ENCODE peak calls at places on chromosomes 1 and 21, in eight cellular contexts. F is HFFc6; W is heart right ventricle; G is caudate nucleus; X is KBM-7; V is ascending aorta; E is NCI-H524 treated with DMSO at 0.1 percent for 48 hours; N is stimulated activated naive CD4-positive, alpha-beta T cell treated with Interleukin-2 at 50 U/mL for 16 hours. C is an unnamed sample.

GRCh38 chr1:204131978-204132377 is 19.9 kb downstream of the ETNK2 start:
- DNase-seq in G (no peak), F (no peak), N (no peak), X (no peak), E (no peak), V (no peak), W (no peak), C (no peak)

GRCh38 chr21:42262826-42263225 is 43.9 kb downstream of the ABCG1 start:
- DNase-seq in N (no peak), V (peak; percentile 31), X (no peak), E (no peak), G (no peak), F (no peak), W (peak; percentile 81), C (peak; percentile 83)

GRCh38 chr21:46049890-46050650 is 47.8 kb upstream of the COL6A2 start:
- DNase-seq in F (no peak), V (no peak), X (no peak), E (no peak), N (no peak), W (no peak), G (no peak), C (no peak)

GRCh38 chr1:220157738-220158137 is 63.8 kb downstream of the IARS2 start:
- DNase-seq in G (no peak), F (no peak), W (no peak), X (no peak), V (no peak), N (no peak), E (no peak), C (no peak)

GRCh38 chr1:37792943-37793686 is 532 bp upstream of the MANEAL start:
- DNase-seq in E (no peak), N (no peak), X (no peak), W (no peak), V (no peak), G (no peak), F (no peak), C (no peak)

GRCh38 chr1:244319283-244320132 is 132.2 kb downstream of the ADSS2 start:
- DNase-seq in E (no peak), N (peak; percentile 39), X (peak; percentile 91), W (no peak), G (no peak), F (peak; percentile 73), V (no peak), C (no peak)

GRCh38 chr21:27339902-27340301 is 373.0 kb upstream of the ADAMTS5 start:
- DNase-seq in X (no peak), F (no peak), W (no peak), E (no peak), V (no peak), N (no peak), G (no peak), C (no peak)

GRCh38 chr1:181104790-181105133 is 16.3 kb downstream of the IER5 start:
- DNase-seq in G (no peak), W (no peak), E (no peak), N (peak; percentile 29), V (no peak), X (no peak), F (no peak), C (peak; percentile 59)

GRCh38 chr1:226335653-226336052 is 26.7 kb upstream of the LIN9 start:
- DNase-seq in V (no peak), X (no peak), G (no peak), F (no peak), N (no peak), E (no peak), W (no peak), C (no peak)

GRCh38 chr1:227938276-227938675 is 9.5 kb downstream of the WNT9A start:
- DNase-seq in G (no peak), X (no peak), N (no peak), W (no peak), V (no peak), E (no peak), F (no peak), C (no peak)

GRCh38 chr1:241934181-241934815 is 23.3 kb upstream of the BECN2 start:
- DNase-seq in E (no peak), F (no peak), N (no peak), G (no peak), X (no peak), V (no peak), W (no peak), C (no peak)

GRCh38 chr1:121566346-121566745 is 381.6 kb downstream of the SRGAP2C start:
- DNase-seq in E (no peak), N (no peak), G (no peak), F (no peak), W (no peak), X (no peak), V (no peak), C (no peak)

GRCh38 chr1:29291756-29292155 is 55.4 kb downstream of the PTPRU start:
- DNase-seq in V (no peak), E (no peak), G (no peak), F (no peak), X (no peak), N (no peak), W (no peak), C (no peak)

GRCh38 chr21:20739421-20739820 is 258.8 kb upstream of the NCAM2 start:
- DNase-seq in X (peak; percentile 55), N (no peak), V (no peak), W (no peak), F (no peak), G (no peak), E (no peak), C (no peak)

GRCh38 chr1:59357645-59358044 is 60.8 kb downstream of the FGGY start:
- DNase-seq in N (no peak), F (no peak), X (no peak), V (no peak), G (no peak), E (no peak), W (no peak), C (no peak)

GRCh38 chr1:56477164-56478111 is 101.9 kb downstream of the PLPP3 start:
- DNase-seq in W (peak; percentile 73), N (no peak), X (no peak), F (no peak), E (no peak), V (no peak), G (peak; percentile 48), C (peak; percentile 76)

GRCh38 chr1:204153667-204154066 is 1.8 kb upstream of the ETNK2 start:
- DNase-seq in V (no peak), G (no peak), E (no peak), N (no peak), F (no peak), W (no peak), X (no peak), C (no peak)

GRCh38 chr1:232728507-232729263 is 76.5 kb upstream of the MAP10 start:
- DNase-seq in N (no peak), W (peak; percentile 22), F (no peak), V (no peak), G (no peak), X (no peak), E (no peak), C (no peak)

C was measured in left cardiac atrium.